ENCODE peak calls at places on chromosomes 2 and 18, in nine cellular contexts. One of them, this sample, is unnamed.

GRCh38 chr2:11678306-11678960 is 8.4 kb upstream of the NTSR2 start:
- DNase-seq in GM12878: no peak
- DNase-seq in tibial artery: no peak
- DNase-seq in fibroblast of lung: no peak
- DNase-seq in fibroblast of mammary gland: no peak
- DNase-seq in transverse colon: no peak
- DNase-seq in cardiac fibroblast: no peak
- DNase-seq in foreskin fibroblast: no peak
- DNase-seq in thoracic aorta: no peak
- DNase-seq in this sample: no peak

GRCh38 chr2:209471037-209471436 is 47.2 kb downstream of the MAP2 start:
- DNase-seq in GM12878: no peak
- DNase-seq in tibial artery: no peak
- DNase-seq in fibroblast of lung: peak; percentile 21
- DNase-seq in fibroblast of mammary gland: peak; percentile 73
- DNase-seq in transverse colon: no peak
- DNase-seq in cardiac fibroblast: peak; percentile 49
- DNase-seq in foreskin fibroblast: peak; percentile 66
- DNase-seq in thoracic aorta: no peak
- DNase-seq in this sample: no peak

GRCh38 chr2:27085670-27086089 is 892 bp upstream of the KHK start:
- DNase-seq in GM12878: no peak
- DNase-seq in tibial artery: peak; percentile 86
- DNase-seq in fibroblast of lung: peak; percentile 72
- DNase-seq in fibroblast of mammary gland: peak; percentile 69
- DNase-seq in transverse colon: peak; percentile 84
- DNase-seq in cardiac fibroblast: peak; percentile 70
- DNase-seq in foreskin fibroblast: peak; percentile 91
- DNase-seq in thoracic aorta: no peak
- DNase-seq in this sample: peak; percentile 69

GRCh38 chr2:23776021-23776420 is 150.9 kb downstream of the ATAD2B start:
- DNase-seq in GM12878: no peak
- DNase-seq in tibial artery: no peak
- DNase-seq in fibroblast of lung: no peak
- DNase-seq in fibroblast of mammary gland: no peak
- DNase-seq in transverse colon: no peak
- DNase-seq in cardiac fibroblast: no peak
- DNase-seq in foreskin fibroblast: no peak
- DNase-seq in thoracic aorta: no peak
- DNase-seq in this sample: no peak

GRCh38 chr2:165617720-165618119 is 148.2 kb downstream of the CSRNP3 start:
- DNase-seq in GM12878: no peak
- DNase-seq in tibial artery: no peak
- DNase-seq in fibroblast of lung: no peak
- DNase-seq in fibroblast of mammary gland: no peak
- DNase-seq in transverse colon: no peak
- DNase-seq in cardiac fibroblast: no peak
- DNase-seq in foreskin fibroblast: no peak
- DNase-seq in thoracic aorta: no peak
- DNase-seq in this sample: no peak

GRCh38 chr18:5962362-5962761 is 67.0 kb upstream of the TMEM200C start:
- DNase-seq in GM12878: no peak
- DNase-seq in tibial artery: no peak
- DNase-seq in fibroblast of lung: peak; percentile 4
- DNase-seq in fibroblast of mammary gland: no peak
- DNase-seq in transverse colon: no peak
- DNase-seq in cardiac fibroblast: peak; percentile 6
- DNase-seq in foreskin fibroblast: no peak
- DNase-seq in thoracic aorta: no peak
- DNase-seq in this sample: no peak

GRCh38 chr2:128322651-128323491 is 4.2 kb upstream of the HS6ST1 start:
- DNase-seq in GM12878: no peak
- DNase-seq in tibial artery: no peak
- DNase-seq in fibroblast of lung: no peak
- DNase-seq in fibroblast of mammary gland: no peak
- DNase-seq in transverse colon: no peak
- DNase-seq in cardiac fibroblast: peak; percentile 33
- DNase-seq in foreskin fibroblast: no peak
- DNase-seq in thoracic aorta: no peak
- DNase-seq in this sample: peak; percentile 41

GRCh38 chr2:146576301-146576700 is 1268.5 kb upstream of the ACVR2A start:
- DNase-seq in GM12878: no peak
- DNase-seq in tibial artery: no peak
- DNase-seq in fibroblast of lung: peak; percentile 45
- DNase-seq in fibroblast of mammary gland: peak; percentile 20
- DNase-seq in transverse colon: no peak
- DNase-seq in cardiac fibroblast: peak; percentile 41
- DNase-seq in foreskin fibroblast: peak; percentile 60
- DNase-seq in thoracic aorta: no peak
- DNase-seq in this sample: no peak

GRCh38 chr2:104901037-104901851 is 47.3 kb downstream of the POU3F3 start:
- DNase-seq in GM12878: no peak
- DNase-seq in tibial artery: no peak
- DNase-seq in fibroblast of lung: no peak
- DNase-seq in fibroblast of mammary gland: no peak
- DNase-seq in transverse colon: no peak
- DNase-seq in cardiac fibroblast: no peak
- DNase-seq in foreskin fibroblast: no peak
- DNase-seq in thoracic aorta: no peak
- DNase-seq in this sample: no peak

GRCh38 chr2:131067465-131067864 is 25.8 kb downstream of the FAM168B start:
- DNase-seq in GM12878: no peak
- DNase-seq in tibial artery: no peak
- DNase-seq in fibroblast of lung: no peak
- DNase-seq in fibroblast of mammary gland: no peak
- DNase-seq in transverse colon: no peak
- DNase-seq in cardiac fibroblast: no peak
- DNase-seq in foreskin fibroblast: no peak
- DNase-seq in thoracic aorta: no peak
- DNase-seq in this sample: no peak

GRCh38 chr18:2912357-2913299 is 65.8 kb downstream of the EMILIN2 start:
- DNase-seq in GM12878: no peak
- DNase-seq in tibial artery: no peak
- DNase-seq in fibroblast of lung: no peak
- DNase-seq in fibroblast of mammary gland: no peak
- DNase-seq in transverse colon: no peak
- DNase-seq in cardiac fibroblast: no peak
- DNase-seq in foreskin fibroblast: no peak
- DNase-seq in thoracic aorta: no peak
- DNase-seq in this sample: no peak

GRCh38 chr2:159853101-159853500 is 55.1 kb upstream of the CD302 start:
- DNase-seq in GM12878: no peak
- DNase-seq in tibial artery: no peak
- DNase-seq in fibroblast of lung: no peak
- DNase-seq in fibroblast of mammary gland: no peak
- DNase-seq in transverse colon: no peak
- DNase-seq in cardiac fibroblast: no peak
- DNase-seq in foreskin fibroblast: no peak
- DNase-seq in thoracic aorta: no peak
- DNase-seq in this sample: no peak

GRCh38 chr2:159856760-159857159 is 58.8 kb upstream of the CD302 start:
- DNase-seq in GM12878: no peak
- DNase-seq in tibial artery: no peak
- DNase-seq in fibroblast of lung: no peak
- DNase-seq in fibroblast of mammary gland: no peak
- DNase-seq in transverse colon: no peak
- DNase-seq in cardiac fibroblast: no peak
- DNase-seq in foreskin fibroblast: no peak
- DNase-seq in thoracic aorta: no peak
- DNase-seq in this sample: no peak

GRCh38 chr2:159854485-159854884 is 56.5 kb upstream of the CD302 start:
- DNase-seq in GM12878: no peak
- DNase-seq in tibial artery: no peak
- DNase-seq in fibroblast of lung: no peak
- DNase-seq in fibroblast of mammary gland: no peak
- DNase-seq in transverse colon: no peak
- DNase-seq in cardiac fibroblast: no peak
- DNase-seq in foreskin fibroblast: no peak
- DNase-seq in thoracic aorta: no peak
- DNase-seq in this sample: no peak

GRCh38 chr2:159859583-159859982 is 61.6 kb upstream of the CD302 start:
- DNase-seq in GM12878: no peak
- DNase-seq in tibial artery: no peak
- DNase-seq in fibroblast of lung: no peak
- DNase-seq in fibroblast of mammary gland: no peak
- DNase-seq in transverse colon: no peak
- DNase-seq in cardiac fibroblast: no peak
- DNase-seq in foreskin fibroblast: no peak
- DNase-seq in thoracic aorta: no peak
- DNase-seq in this sample: no peak

GRCh38 chr2:159855153-159856140 is 57.4 kb upstream of the CD302 start:
- DNase-seq in GM12878: no peak
- DNase-seq in tibial artery: no peak
- DNase-seq in fibroblast of lung: peak; percentile 30
- DNase-seq in fibroblast of mammary gland: peak; percentile 42
- DNase-seq in transverse colon: no peak
- DNase-seq in cardiac fibroblast: peak; percentile 66
- DNase-seq in foreskin fibroblast: peak; percentile 59
- DNase-seq in thoracic aorta: no peak
- DNase-seq in this sample: no peak
- TF ChIP-seq CTCF in GM12878: no peak
- TF ChIP-seq CTCF in tibial artery: no peak
- TF ChIP-seq CTCF in fibroblast of lung: no peak
- TF ChIP-seq CTCF in fibroblast of mammary gland: no peak
- TF ChIP-seq CTCF in transverse colon: no peak
- TF ChIP-seq CTCF in cardiac fibroblast: no peak
- TF ChIP-seq CTCF in foreskin fibroblast: no peak
- TF ChIP-seq CTCF in thoracic aorta: no peak
- TF ChIP-seq CTCF in this sample: no peak

DNA sequence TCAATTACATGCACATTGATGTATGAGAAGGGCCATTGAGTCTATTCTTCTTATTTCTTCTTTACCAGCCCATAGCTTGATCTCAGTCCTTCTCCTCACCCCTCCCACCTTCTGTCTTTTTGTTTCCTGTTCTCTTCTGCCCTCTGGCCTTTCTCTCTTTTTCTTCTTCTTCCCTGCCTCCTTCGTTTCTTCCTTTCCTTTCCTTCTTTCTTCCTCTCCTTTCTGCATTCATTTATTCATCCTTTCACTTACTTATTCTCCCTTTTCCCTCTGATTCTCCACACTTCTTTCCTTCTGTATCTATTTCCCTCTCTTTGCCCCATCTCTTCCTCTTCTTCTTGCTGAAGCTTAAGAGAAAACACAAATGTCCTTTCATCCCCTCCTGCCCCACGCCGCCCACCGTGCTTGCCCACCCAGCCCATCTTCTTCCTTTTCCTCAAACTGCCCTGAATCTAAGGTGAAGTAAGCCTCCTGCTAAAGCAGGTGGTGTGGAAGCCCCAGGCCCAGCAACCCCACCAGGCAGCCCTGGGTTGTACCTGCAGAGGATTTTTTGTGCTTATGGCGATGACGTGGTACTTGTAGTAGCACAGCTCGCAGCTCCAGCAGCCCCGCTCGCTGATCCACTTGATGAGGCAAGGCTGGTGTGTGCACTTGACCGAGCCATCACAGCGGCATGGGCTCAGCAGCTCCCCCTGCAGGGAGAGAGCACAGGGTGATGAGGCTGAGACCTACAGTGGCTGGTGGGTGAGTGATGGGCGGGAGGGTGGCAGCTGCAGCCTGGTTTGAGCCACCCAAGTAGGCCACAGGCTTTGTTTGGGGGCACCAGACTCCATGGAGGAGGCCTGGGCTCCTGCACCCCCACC is 89.0 kb downstream of the MARCHF4 start:
- DNase-seq in GM12878: no peak
- DNase-seq in tibial artery: no peak
- DNase-seq in fibroblast of lung: no peak
- DNase-seq in fibroblast of mammary gland: peak; percentile 9
- DNase-seq in transverse colon: no peak
- DNase-seq in cardiac fibroblast: no peak
- DNase-seq in foreskin fibroblast: no peak
- DNase-seq in thoracic aorta: no peak
- DNase-seq in this sample: peak; percentile 66
- TF ChIP-seq CTCF in GM12878: peak; percentile 84
- TF ChIP-seq CTCF in tibial artery: no peak
- TF ChIP-seq CTCF in fibroblast of lung: no peak
- TF ChIP-seq CTCF in fibroblast of mammary gland: peak; percentile 33
- TF ChIP-seq CTCF in transverse colon: no peak
- TF ChIP-seq CTCF in cardiac fibroblast: peak; percentile 42
- TF ChIP-seq CTCF in foreskin fibroblast: peak; percentile 22
- TF ChIP-seq CTCF in thoracic aorta: no peak
- TF ChIP-seq CTCF in this sample: peak; percentile 50

GRCh38 chr2:1781291-1782080 is 37.2 kb upstream of the PXDN start:
- DNase-seq in GM12878: no peak
- DNase-seq in tibial artery: no peak
- DNase-seq in fibroblast of lung: no peak
- DNase-seq in fibroblast of mammary gland: no peak
- DNase-seq in transverse colon: no peak
- DNase-seq in cardiac fibroblast: no peak
- DNase-seq in foreskin fibroblast: no peak
- DNase-seq in thoracic aorta: no peak
- DNase-seq in this sample: no peak
- TF ChIP-seq CTCF in GM12878: no peak
- TF ChIP-seq CTCF in tibial artery: no peak
- TF ChIP-seq CTCF in fibroblast of lung: no peak
- TF ChIP-seq CTCF in fibroblast of mammary gland: no peak
- TF ChIP-seq CTCF in transverse colon: no peak
- TF ChIP-seq CTCF in cardiac fibroblast: no peak
- TF ChIP-seq CTCF in foreskin fibroblast: no peak
- TF ChIP-seq CTCF in thoracic aorta: no peak
- TF ChIP-seq CTCF in this sample: no peak

GRCh38 chr2:145184741-145185671 is 665.1 kb upstream of the ZEB2 start:
- DNase-seq in GM12878: no peak
- DNase-seq in tibial artery: no peak
- DNase-seq in fibroblast of lung: peak; percentile 57
- DNase-seq in fibroblast of mammary gland: peak; percentile 92
- DNase-seq in transverse colon: no peak
- DNase-seq in cardiac fibroblast: peak; percentile 48
- DNase-seq in foreskin fibroblast: peak; percentile 79
- DNase-seq in thoracic aorta: no peak
- DNase-seq in this sample: no peak

GRCh38 chr2:145185696-145186095 is 665.8 kb upstream of the ZEB2 start:
- DNase-seq in GM12878: no peak
- DNase-seq in tibial artery: no peak
- DNase-seq in fibroblast of lung: peak; percentile 34
- DNase-seq in fibroblast of mammary gland: peak; percentile 66
- DNase-seq in transverse colon: no peak
- DNase-seq in cardiac fibroblast: no peak
- DNase-seq in foreskin fibroblast: peak; percentile 66
- DNase-seq in thoracic aorta: no peak
- DNase-seq in this sample: no peak

GRCh38 chr2:145190031-145190703 is 670.2 kb upstream of the ZEB2 start:
- DNase-seq in GM12878: no peak
- DNase-seq in tibial artery: no peak
- DNase-seq in fibroblast of lung: no peak
- DNase-seq in fibroblast of mammary gland: peak; percentile 25
- DNase-seq in transverse colon: no peak
- DNase-seq in cardiac fibroblast: no peak
- DNase-seq in foreskin fibroblast: peak; percentile 32
- DNase-seq in thoracic aorta: no peak
- DNase-seq in this sample: no peak

DNA sequence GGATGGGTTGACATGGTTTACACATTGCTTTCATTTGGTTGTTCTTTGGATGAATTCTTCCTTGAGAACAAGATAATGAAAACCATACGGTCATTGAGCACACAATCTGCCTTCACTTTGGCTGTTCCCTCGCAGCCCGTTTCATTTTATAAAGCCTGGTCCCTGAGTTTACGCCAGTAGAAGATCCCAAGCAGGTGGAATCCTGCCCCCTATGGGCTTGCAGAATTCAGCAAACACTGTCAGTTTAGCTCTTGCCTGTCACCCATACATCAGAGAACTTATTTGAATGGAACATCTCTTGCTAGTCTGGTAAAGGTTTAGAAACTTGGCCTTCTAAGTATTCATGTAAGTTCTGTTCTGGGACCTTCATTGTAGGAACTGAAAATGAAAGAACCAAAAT is 666.4 kb upstream of the ZEB2 start:
- DNase-seq in GM12878: no peak
- DNase-seq in tibial artery: no peak
- DNase-seq in fibroblast of lung: no peak
- DNase-seq in fibroblast of mammary gland: peak; percentile 80
- DNase-seq in transverse colon: no peak
- DNase-seq in cardiac fibroblast: no peak
- DNase-seq in foreskin fibroblast: peak; percentile 86
- DNase-seq in thoracic aorta: no peak
- DNase-seq in this sample: peak; percentile 3
- TF ChIP-seq CTCF in GM12878: peak; percentile 23
- TF ChIP-seq CTCF in tibial artery: no peak
- TF ChIP-seq CTCF in fibroblast of lung: peak; percentile 33
- TF ChIP-seq CTCF in fibroblast of mammary gland: peak; percentile 41
- TF ChIP-seq CTCF in transverse colon: no peak
- TF ChIP-seq CTCF in cardiac fibroblast: no peak
- TF ChIP-seq CTCF in foreskin fibroblast: no peak
- TF ChIP-seq CTCF in thoracic aorta: no peak
- TF ChIP-seq CTCF in this sample: no peak

This sample was measured in GM13976.